ENCODE peak calls at places on chromosome 18, in six cellular contexts. One of them, this sample, is unnamed. For H3K36me3, the result is how much of the 10 kb centered on the place peaks cover.

GRCh38 chr18:37471619-37472018 is 94.0 kb downstream of the CELF4 start:
- DNase-seq in GM12878: no peak
- DNase-seq in HepG2: no peak
- DNase-seq in IMR-90: no peak
- DNase-seq in H1: no peak
- DNase-seq in K562: no peak
- DNase-seq in this sample: peak

GRCh38 chr18:70981400-70982140 is 692.7 kb downstream of the SOCS6 start:
- DNase-seq in GM12878: no peak
- DNase-seq in HepG2: no peak
- DNase-seq in IMR-90: no peak
- DNase-seq in H1: no peak
- DNase-seq in K562: no peak
- DNase-seq in this sample: peak

GRCh38 chr18:73893879-73894278 is 253.8 kb downstream of the FBXO15 start:
- DNase-seq in GM12878: no peak
- DNase-seq in HepG2: no peak
- DNase-seq in IMR-90: no peak
- DNase-seq in H1: no peak
- DNase-seq in K562: no peak
- DNase-seq in this sample: no peak

GRCh38 chr18:49006641-49007136 is 55.9 kb upstream of the SMAD7 start:
- DNase-seq in GM12878: no peak
- DNase-seq in HepG2: no peak
- DNase-seq in IMR-90: no peak
- DNase-seq in H1: no peak
- DNase-seq in K562: no peak
- DNase-seq in this sample: no peak

GRCh38 chr18:28576941-28577340 is 400.0 kb upstream of the CDH2 start:
- DNase-seq in GM12878: no peak
- DNase-seq in HepG2: no peak
- DNase-seq in IMR-90: peak
- DNase-seq in H1: no peak
- DNase-seq in K562: no peak
- DNase-seq in this sample: no peak

GRCh38 chr18:37669991-37670534 is 104.5 kb upstream of the CELF4 start:
- DNase-seq in GM12878: no peak
- DNase-seq in HepG2: no peak
- DNase-seq in IMR-90: no peak
- DNase-seq in H1: no peak
- DNase-seq in K562: peak
- DNase-seq in this sample: no peak

GRCh38 chr18:59238385-59238784 is 18.4 kb downstream of the GRP start:
- DNase-seq in GM12878: no peak
- DNase-seq in HepG2: no peak
- DNase-seq in IMR-90: no peak
- DNase-seq in H1: no peak
- DNase-seq in K562: no peak
- DNase-seq in this sample: no peak

GRCh38 chr18:37578886-37579513 is 13.4 kb upstream of the CELF4 start:
- DNase-seq in GM12878: no peak
- DNase-seq in HepG2: peak
- DNase-seq in IMR-90: peak
- DNase-seq in H1: no peak
- DNase-seq in K562: peak
- DNase-seq in this sample: peak

GRCh38 chr18:68494802-68495560 is 219.9 kb downstream of the TMX3 start:
- DNase-seq in GM12878: no peak
- DNase-seq in HepG2: no peak
- DNase-seq in IMR-90: peak
- DNase-seq in H1: no peak
- DNase-seq in K562: no peak
- DNase-seq in this sample: no peak

GRCh38 chr18:58682429-58683069 is 11.3 kb downstream of the MALT1 start:
- DNase-seq in GM12878: no peak
- DNase-seq in HepG2: peak
- DNase-seq in IMR-90: peak
- DNase-seq in H1: no peak
- DNase-seq in K562: no peak
- DNase-seq in this sample: no peak

GRCh38 chr18:53380063-53380639 is 844.3 kb downstream of the MBD2 start:
- DNase-seq in GM12878: peak
- DNase-seq in HepG2: peak
- DNase-seq in IMR-90: peak
- DNase-seq in H1: no peak
- DNase-seq in K562: peak
- DNase-seq in this sample: peak

GRCh38 chr18:31970617-31971016 is 27.7 kb upstream of the TRAPPC8 start:
- DNase-seq in GM12878: no peak
- DNase-seq in HepG2: no peak
- DNase-seq in IMR-90: no peak
- DNase-seq in H1: no peak
- DNase-seq in K562: no peak
- DNase-seq in this sample: no peak

GRCh38 chr18:48640566-48641270 is 101.9 kb downstream of the CTIF start:
- DNase-seq in GM12878: no peak
- DNase-seq in HepG2: no peak
- DNase-seq in IMR-90: peak
- DNase-seq in H1: no peak
- DNase-seq in K562: no peak
- DNase-seq in this sample: no peak

GRCh38 chr18:42561521-42561920 is 554.0 kb downstream of the RIT2 start:
- DNase-seq in GM12878: no peak
- DNase-seq in HepG2: no peak
- DNase-seq in IMR-90: no peak
- DNase-seq in H1: no peak
- DNase-seq in K562: no peak
- DNase-seq in this sample: no peak

GRCh38 chr18:63067939-63068338 is 251.6 kb downstream of the BCL2 start:
- DNase-seq in GM12878: no peak
- DNase-seq in HepG2: no peak
- DNase-seq in IMR-90: no peak
- DNase-seq in H1: no peak
- DNase-seq in K562: no peak
- DNase-seq in this sample: no peak

GRCh38 chr18:36321636-36322407 is 24.3 kb downstream of the FHOD3 start:
- DNase-seq in GM12878: no peak
- DNase-seq in HepG2: no peak
- DNase-seq in IMR-90: peak
- DNase-seq in H1: peak
- DNase-seq in K562: no peak
- DNase-seq in this sample: no peak

GRCh38 chr18:6961331-6961730 is 156.3 kb downstream of the LAMA1 start:
- DNase-seq in GM12878: no peak
- DNase-seq in HepG2: no peak
- DNase-seq in IMR-90: no peak
- DNase-seq in H1: no peak
- DNase-seq in K562: no peak
- DNase-seq in this sample: no peak

GRCh38 chr18:12585218-12585617 is 72.7 kb downstream of the SPIRE1 start:
- DNase-seq in GM12878: no peak
- DNase-seq in HepG2: no peak
- DNase-seq in IMR-90: no peak
- DNase-seq in H1: no peak
- DNase-seq in K562: no peak
- DNase-seq in this sample: no peak

GRCh38 chr18:59461171-59461570 is 102.1 kb upstream of the LMAN1 start:
- DNase-seq in GM12878: no peak
- DNase-seq in HepG2: no peak
- DNase-seq in IMR-90: no peak
- DNase-seq in H1: no peak
- DNase-seq in K562: no peak
- DNase-seq in this sample: no peak

GRCh38 chr18:48540329-48541025 is 1.6 kb downstream of the CTIF start:
- DNase-seq in GM12878: no peak
- DNase-seq in HepG2: peak
- DNase-seq in IMR-90: peak
- DNase-seq in H1: peak
- DNase-seq in K562: peak
- DNase-seq in this sample: peak

GRCh38 chr18:11392292-11392691 is 217.1 kb upstream of the SLC35G4 start:
- DNase-seq in GM12878: no peak
- DNase-seq in HepG2: no peak
- DNase-seq in IMR-90: no peak
- DNase-seq in H1: peak
- DNase-seq in K562: peak
- DNase-seq in this sample: no peak
- TF ChIP-seq USF2 in GM12878: no peak
- TF ChIP-seq USF2 in HepG2: no peak
- TF ChIP-seq USF2 in IMR-90: no peak
- TF ChIP-seq USF2 in H1: peak
- TF ChIP-seq USF2 in K562: peak
- TF ChIP-seq USF2 in this sample: no peak

GRCh38 chr18:9232977-9233376 is 96.4 kb downstream of the ANKRD12 start:
- DNase-seq in GM12878: no peak
- DNase-seq in HepG2: no peak
- DNase-seq in IMR-90: no peak
- DNase-seq in H1: no peak
- DNase-seq in K562: no peak
- DNase-seq in this sample: no peak

GRCh38 chr18:9237982-9238381 is 96.6 kb upstream of the TWSG1 start:
- DNase-seq in GM12878: no peak
- DNase-seq in HepG2: no peak
- DNase-seq in IMR-90: no peak
- DNase-seq in H1: no peak
- DNase-seq in K562: no peak
- DNase-seq in this sample: no peak

GRCh38 chr18:9231852-9232476 is 95.4 kb downstream of the ANKRD12 start:
- DNase-seq in GM12878: no peak
- DNase-seq in HepG2: no peak
- DNase-seq in IMR-90: no peak
- DNase-seq in H1: no peak
- DNase-seq in K562: no peak
- DNase-seq in this sample: no peak

GRCh38 chr18:9233771-9234440 is 97.3 kb downstream of the ANKRD12 start:
- DNase-seq in GM12878: no peak
- DNase-seq in HepG2: no peak
- DNase-seq in IMR-90: no peak
- DNase-seq in H1: peak
- DNase-seq in K562: no peak
- DNase-seq in this sample: no peak

DNA sequence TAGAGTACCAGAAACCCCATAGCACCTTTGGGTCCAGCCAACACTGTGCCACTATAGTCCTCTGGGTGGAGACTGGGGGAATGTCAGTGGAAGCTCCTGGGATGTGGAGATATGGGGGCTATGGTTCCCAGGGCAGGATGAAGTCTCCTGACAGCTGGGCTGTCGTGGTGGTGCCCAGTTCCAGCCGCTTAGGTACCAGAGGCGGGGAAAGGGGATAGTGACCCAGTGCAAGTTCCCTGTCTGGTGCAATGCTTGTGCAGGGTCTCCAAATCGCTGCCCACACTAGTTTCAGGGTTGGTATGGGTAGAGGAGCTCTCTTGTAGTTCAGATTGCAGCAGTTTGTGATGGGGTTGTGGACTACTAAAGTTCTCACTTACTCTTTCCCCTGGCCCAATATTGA is 97.9 kb downstream of the ANKRD12 start:
- DNase-seq in GM12878: no peak
- DNase-seq in HepG2: no peak
- DNase-seq in IMR-90: no peak
- DNase-seq in H1: no peak
- DNase-seq in K562: no peak
- DNase-seq in this sample: no peak
- H3K36me3 ChIP-seq in GM12878: under half
- H3K36me3 ChIP-seq in HepG2: under half
- H3K36me3 ChIP-seq in IMR-90: under half
- H3K36me3 ChIP-seq in H1: under half
- H3K36me3 ChIP-seq in K562: under half
- H3K36me3 ChIP-seq in this sample: under half

GRCh38 chr18:3245853-3246635 is 1.6 kb upstream of the MYL12A start:
- DNase-seq in GM12878: no peak
- DNase-seq in HepG2: peak
- DNase-seq in IMR-90: peak
- DNase-seq in H1: peak
- DNase-seq in K562: peak
- DNase-seq in this sample: peak

GRCh38 chr18:3248062-3248669 is 565 bp downstream of the MYL12A start:
- DNase-seq in GM12878: no peak
- DNase-seq in HepG2: no peak
- DNase-seq in IMR-90: peak
- DNase-seq in H1: no peak
- DNase-seq in K562: no peak
- DNase-seq in this sample: no peak

GRCh38 chr18:3247243-3248061 is at the start of gene MYL12A:
- DNase-seq in GM12878: peak
- DNase-seq in HepG2: peak
- DNase-seq in IMR-90: peak
- DNase-seq in H1: peak
- DNase-seq in K562: peak
- DNase-seq in this sample: peak

GRCh38 chr18:3246636-3247242 is 862 bp upstream of the MYL12A start:
- DNase-seq in GM12878: no peak
- DNase-seq in HepG2: no peak
- DNase-seq in IMR-90: no peak
- DNase-seq in H1: no peak
- DNase-seq in K562: peak
- DNase-seq in this sample: no peak

DNA sequence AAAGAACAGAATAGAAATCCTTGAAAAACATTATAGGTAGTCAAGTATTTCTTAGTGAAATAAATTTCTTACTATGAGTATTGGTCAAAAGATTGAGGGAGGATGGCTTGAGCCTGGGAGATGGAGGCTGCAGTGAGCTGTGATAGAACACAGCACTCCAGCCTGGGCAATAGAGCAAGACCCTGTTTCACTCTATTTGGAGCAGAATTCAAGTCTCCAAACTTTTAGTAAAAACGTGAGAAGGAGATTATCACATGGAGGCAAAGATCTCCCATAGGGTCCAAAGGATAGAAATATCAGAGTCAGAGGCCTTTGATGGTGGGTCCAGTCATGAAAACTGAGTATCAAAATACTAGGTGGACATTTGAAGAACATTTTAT is 2.4 kb upstream of the MYL12A start:
- DNase-seq in GM12878: no peak
- DNase-seq in HepG2: no peak
- DNase-seq in IMR-90: no peak
- DNase-seq in H1: no peak
- DNase-seq in K562: no peak
- DNase-seq in this sample: no peak
- H3K27ac ChIP-seq in GM12878: peak
- H3K27ac ChIP-seq in HepG2: peak
- H3K27ac ChIP-seq in IMR-90: no peak
- H3K27ac ChIP-seq in H1: no peak
- H3K27ac ChIP-seq in K562: peak
- H3K27ac ChIP-seq in this sample: no peak

GRCh38 chr18:61887838-61888237 is 5.0 kb downstream of the RNF152 start:
- DNase-seq in GM12878: no peak
- DNase-seq in HepG2: no peak
- DNase-seq in IMR-90: no peak
- DNase-seq in H1: no peak
- DNase-seq in K562: no peak
- DNase-seq in this sample: no peak

GRCh38 chr18:61876899-61877298 is 15.9 kb downstream of the RNF152 start:
- DNase-seq in GM12878: no peak
- DNase-seq in HepG2: peak
- DNase-seq in IMR-90: no peak
- DNase-seq in H1: no peak
- DNase-seq in K562: no peak
- DNase-seq in this sample: no peak

GRCh38 chr18:61883547-61883946 is 9.3 kb downstream of the RNF152 start:
- DNase-seq in GM12878: no peak
- DNase-seq in HepG2: no peak
- DNase-seq in IMR-90: peak
- DNase-seq in H1: no peak
- DNase-seq in K562: no peak
- DNase-seq in this sample: no peak

GRCh38 chr18:61882296-61883004 is 10.4 kb downstream of the RNF152 start:
- DNase-seq in GM12878: no peak
- DNase-seq in HepG2: no peak
- DNase-seq in IMR-90: peak
- DNase-seq in H1: no peak
- DNase-seq in K562: no peak
- DNase-seq in this sample: peak
- TF ChIP-seq USF2 in GM12878: no peak
- TF ChIP-seq USF2 in HepG2: no peak
- TF ChIP-seq USF2 in IMR-90: no peak
- TF ChIP-seq USF2 in H1: no peak
- TF ChIP-seq USF2 in K562: no peak
- TF ChIP-seq USF2 in this sample: no peak

This sample was measured in SK-N-SH.